ENCODE peak calls at places on chromosomes 1 and 21, in six cellular contexts. One of them, this sample, is unnamed.
A peak's percentile ranks its signal among the peaks of the same experiment; 100 is the strongest.

GRCh38 chr1:114122891-114123621 is 30.6 kb downstream of the SYT6 start:
- DNase-seq in K562: no peak
- DNase-seq in GM12878: no peak
- DNase-seq in H1: no peak
- DNase-seq in SK-N-SH: peak; percentile 34
- DNase-seq in HepG2: no peak
- DNase-seq in this sample: no peak

GRCh38 chr1:57307382-57307781 is 116.5 kb downstream of the DAB1 start:
- DNase-seq in K562: peak; percentile 71
- DNase-seq in H1: no peak
- DNase-seq in GM12878: peak; percentile 3
- DNase-seq in HepG2: no peak
- DNase-seq in SK-N-SH: peak; percentile 7
- DNase-seq in this sample: no peak

GRCh38 chr21:43613755-43614638 is 45.3 kb downstream of the HSF2BP start:
- DNase-seq in GM12878: peak; percentile 45
- DNase-seq in K562: peak; percentile 26
- DNase-seq in HepG2: no peak
- DNase-seq in H1: no peak
- DNase-seq in SK-N-SH: no peak
- DNase-seq in this sample: no peak

GRCh38 chr21:42567861-42568260 is 54.2 kb downstream of the SLC37A1 start:
- DNase-seq in GM12878: no peak
- DNase-seq in H1: no peak
- DNase-seq in K562: no peak
- DNase-seq in SK-N-SH: no peak
- DNase-seq in HepG2: no peak
- DNase-seq in this sample: no peak

GRCh38 chr1:181482001-181482430 is 1.3 kb upstream of the CACNA1E start:
- DNase-seq in GM12878: no peak
- DNase-seq in SK-N-SH: no peak
- DNase-seq in K562: no peak
- DNase-seq in HepG2: no peak
- DNase-seq in H1: no peak
- DNase-seq in this sample: no peak

GRCh38 chr1:152109231-152109997 is 5.8 kb downstream of the TCHH start:
- DNase-seq in H1: no peak
- DNase-seq in GM12878: no peak
- DNase-seq in HepG2: no peak
- DNase-seq in SK-N-SH: no peak
- DNase-seq in K562: no peak
- DNase-seq in this sample: peak; percentile 59

GRCh38 chr1:233293556-233294446 is 1.7 kb downstream of the PCNX2 start:
- DNase-seq in GM12878: no peak
- DNase-seq in HepG2: no peak
- DNase-seq in K562: no peak
- DNase-seq in SK-N-SH: no peak
- DNase-seq in H1: no peak
- DNase-seq in this sample: no peak

GRCh38 chr1:22848374-22848773 is 124.3 kb downstream of the LACTBL1 start:
- DNase-seq in K562: no peak
- DNase-seq in H1: no peak
- DNase-seq in GM12878: no peak
- DNase-seq in HepG2: no peak
- DNase-seq in SK-N-SH: no peak
- DNase-seq in this sample: no peak

GRCh38 chr1:213200630-213201029 is 149.6 kb downstream of the RPS6KC1 start:
- DNase-seq in K562: no peak
- DNase-seq in SK-N-SH: no peak
- DNase-seq in GM12878: no peak
- DNase-seq in HepG2: no peak
- DNase-seq in H1: no peak
- DNase-seq in this sample: no peak

GRCh38 chr1:95703046-95703445 is 469.0 kb downstream of the RWDD3 start:
- DNase-seq in SK-N-SH: no peak
- DNase-seq in K562: no peak
- DNase-seq in H1: no peak
- DNase-seq in GM12878: no peak
- DNase-seq in HepG2: no peak
- DNase-seq in this sample: no peak

GRCh38 chr1:27576846-27577245 is 27.1 kb downstream of the AHDC1 start:
- DNase-seq in SK-N-SH: no peak
- DNase-seq in HepG2: no peak
- DNase-seq in H1: no peak
- DNase-seq in K562: no peak
- DNase-seq in GM12878: no peak
- DNase-seq in this sample: no peak

GRCh38 chr21:31173881-31174555 is 135.7 kb upstream of the KRTAP19-8 start:
- DNase-seq in HepG2: no peak
- DNase-seq in H1: no peak
- DNase-seq in GM12878: no peak
- DNase-seq in SK-N-SH: peak; percentile 76
- DNase-seq in K562: peak; percentile 13
- DNase-seq in this sample: no peak

GRCh38 chr1:224558904-224559303 is 57.2 kb upstream of the CNIH3 start:
- DNase-seq in SK-N-SH: no peak
- DNase-seq in K562: no peak
- DNase-seq in GM12878: no peak
- DNase-seq in HepG2: no peak
- DNase-seq in H1: no peak
- DNase-seq in this sample: no peak

GRCh38 chr1:36458910-36459309 is 5.3 kb downstream of the MRPS15 start:
- DNase-seq in K562: no peak
- DNase-seq in SK-N-SH: no peak
- DNase-seq in H1: no peak
- DNase-seq in GM12878: no peak
- DNase-seq in HepG2: no peak
- DNase-seq in this sample: no peak

GRCh38 chr1:230286166-230286889 is 139.8 kb downstream of the PGBD5 start:
- DNase-seq in K562: no peak
- DNase-seq in SK-N-SH: no peak
- DNase-seq in GM12878: no peak
- DNase-seq in H1: no peak
- DNase-seq in HepG2: no peak
- DNase-seq in this sample: no peak

GRCh38 chr1:153260980-153261792 is 1.7 kb downstream of the LORICRIN start:
- DNase-seq in K562: peak; percentile 13
- DNase-seq in H1: no peak
- DNase-seq in HepG2: no peak
- DNase-seq in GM12878: no peak
- DNase-seq in SK-N-SH: peak; percentile 69
- DNase-seq in this sample: no peak

GRCh38 chr21:46002841-46003574 is 21.4 kb downstream of the COL6A1 start:
- DNase-seq in K562: no peak
- DNase-seq in H1: no peak
- DNase-seq in HepG2: no peak
- DNase-seq in GM12878: no peak
- DNase-seq in SK-N-SH: no peak
- DNase-seq in this sample: no peak

GRCh38 chr1:3922851-3923250 is 22.8 kb upstream of the C1orf174 start:
- DNase-seq in HepG2: no peak
- DNase-seq in K562: no peak
- DNase-seq in GM12878: no peak
- DNase-seq in H1: no peak
- DNase-seq in SK-N-SH: no peak
- DNase-seq in this sample: no peak
- TF ChIP-seq JUND in HepG2: no peak
- TF ChIP-seq JUND in K562: no peak
- TF ChIP-seq JUND in GM12878: no peak
- TF ChIP-seq JUND in H1: no peak
- TF ChIP-seq JUND in SK-N-SH: no peak
- TF ChIP-seq JUND in this sample: no peak

GRCh38 chr1:167936930-167937708 is at the start of gene MPC2:
- DNase-seq in HepG2: peak; percentile 62
- DNase-seq in GM12878: no peak
- DNase-seq in K562: peak; percentile 66
- DNase-seq in SK-N-SH: peak; percentile 47
- DNase-seq in H1: no peak
- DNase-seq in this sample: peak; percentile 70
- TF ChIP-seq JUND in HepG2: no peak
- TF ChIP-seq JUND in GM12878: no peak
- TF ChIP-seq JUND in K562: no peak
- TF ChIP-seq JUND in SK-N-SH: no peak
- TF ChIP-seq JUND in H1: no peak
- TF ChIP-seq JUND in this sample: no peak

GRCh38 chr1:147627435-147628110 is 42.8 kb downstream of the ACP6 start:
- DNase-seq in HepG2: peak; percentile 40
- DNase-seq in SK-N-SH: peak; percentile 83
- DNase-seq in H1: no peak
- DNase-seq in GM12878: no peak
- DNase-seq in K562: peak; percentile 79
- DNase-seq in this sample: peak; percentile 68
- TF ChIP-seq JUND in HepG2: no peak
- TF ChIP-seq JUND in SK-N-SH: no peak
- TF ChIP-seq JUND in H1: no peak
- TF ChIP-seq JUND in GM12878: no peak
- TF ChIP-seq JUND in K562: no peak
- TF ChIP-seq JUND in this sample: no peak

GRCh38 chr1:7643445-7643844 is 127.7 kb upstream of the VAMP3 start:
- DNase-seq in H1: no peak
- DNase-seq in HepG2: no peak
- DNase-seq in GM12878: no peak
- DNase-seq in SK-N-SH: no peak
- DNase-seq in K562: no peak
- DNase-seq in this sample: no peak
- TF ChIP-seq JUND in H1: no peak
- TF ChIP-seq JUND in HepG2: no peak
- TF ChIP-seq JUND in GM12878: no peak
- TF ChIP-seq JUND in SK-N-SH: no peak
- TF ChIP-seq JUND in K562: no peak
- TF ChIP-seq JUND in this sample: no peak

GRCh38 chr21:33362044-33362555 is 37.3 kb downstream of the IFNAR1 start:
- DNase-seq in SK-N-SH: no peak
- DNase-seq in HepG2: no peak
- DNase-seq in K562: no peak
- DNase-seq in H1: peak; percentile 56
- DNase-seq in GM12878: no peak
- DNase-seq in this sample: peak; percentile 92
- TF ChIP-seq JUND in SK-N-SH: no peak
- TF ChIP-seq JUND in HepG2: no peak
- TF ChIP-seq JUND in K562: no peak
- TF ChIP-seq JUND in H1: no peak
- TF ChIP-seq JUND in GM12878: no peak
- TF ChIP-seq JUND in this sample: no peak